ENCODE peak calls at places on chromosomes 6 and 20, in four cellular contexts. One of them, this sample, is unnamed. For H3K27me3, the result is how much of the 10 kb centered on the place peaks cover.

GRCh38 chr6:119446623-119447008 is 97.1 kb upstream of the MAN1A1 start:
- DNase-seq in HepG2: no peak
- DNase-seq in K562: no peak
- DNase-seq in HCT116: no peak
- DNase-seq in this sample: no peak

GRCh38 chr6:170134077-170135040 is 156.5 kb downstream of the DLL1 start:
- DNase-seq in HepG2: no peak
- DNase-seq in K562: no peak
- DNase-seq in HCT116: no peak
- DNase-seq in this sample: no peak

GRCh38 chr6:37696220-37696840 is 1.4 kb downstream of the MDGA1 start:
- DNase-seq in HepG2: no peak
- DNase-seq in K562: no peak
- DNase-seq in HCT116: no peak
- DNase-seq in this sample: peak

GRCh38 chr6:27139753-27140522 is 107.6 kb upstream of the PRSS16 start:
- DNase-seq in HepG2: no peak
- DNase-seq in K562: no peak
- DNase-seq in HCT116: no peak
- DNase-seq in this sample: no peak

GRCh38 chr20:10370091-10370887 is 63.7 kb downstream of the MKKS start:
- DNase-seq in HepG2: peak
- DNase-seq in K562: no peak
- DNase-seq in HCT116: no peak
- DNase-seq in this sample: no peak

GRCh38 chr6:16206595-16207037 is 31.8 kb upstream of the GMPR start:
- DNase-seq in HepG2: peak
- DNase-seq in K562: peak
- DNase-seq in HCT116: peak
- DNase-seq in this sample: peak

GRCh38 chr6:118704911-118705310 is 53.5 kb upstream of the CEP85L start:
- DNase-seq in HepG2: no peak
- DNase-seq in K562: no peak
- DNase-seq in HCT116: no peak
- DNase-seq in this sample: no peak

GRCh38 chr6:81818778-81819491 is 66.5 kb upstream of the TENT5A start:
- DNase-seq in HepG2: no peak
- DNase-seq in K562: no peak
- DNase-seq in HCT116: no peak
- DNase-seq in this sample: no peak

GRCh38 chr6:169702640-169703246 is 817 bp downstream of the C6orf120 start:
- DNase-seq in HepG2: peak
- DNase-seq in K562: peak
- DNase-seq in HCT116: no peak
- DNase-seq in this sample: peak

GRCh38 chr6:169271158-169271936 is 17.7 kb upstream of the THBS2 start:
- DNase-seq in HepG2: no peak
- DNase-seq in K562: no peak
- DNase-seq in HCT116: no peak
- DNase-seq in this sample: no peak

GRCh38 chr6:93684339-93684738 is 265.0 kb upstream of the EPHA7 start:
- DNase-seq in HepG2: no peak
- DNase-seq in K562: no peak
- DNase-seq in HCT116: no peak
- DNase-seq in this sample: no peak

GRCh38 chr6:150418825-150419594 is 50.2 kb downstream of the IYD start:
- DNase-seq in HepG2: peak
- DNase-seq in K562: peak
- DNase-seq in HCT116: peak
- DNase-seq in this sample: peak

GRCh38 chr20:49320460-49320859 is 42.6 kb upstream of the ZNFX1 start:
- DNase-seq in HepG2: peak
- DNase-seq in K562: no peak
- DNase-seq in HCT116: peak
- DNase-seq in this sample: peak

GRCh38 chr6:5619249-5619648 is 357.9 kb downstream of the FARS2 start:
- DNase-seq in HepG2: no peak
- DNase-seq in K562: no peak
- DNase-seq in HCT116: no peak
- DNase-seq in this sample: no peak

GRCh38 chr6:108080010-108080780 is 5.7 kb upstream of the OSTM1 start:
- DNase-seq in HepG2: no peak
- DNase-seq in K562: no peak
- DNase-seq in HCT116: no peak
- DNase-seq in this sample: no peak

GRCh38 chr6:160035241-160035640 is 66.4 kb downstream of the IGF2R start:
- DNase-seq in HepG2: no peak
- DNase-seq in K562: no peak
- DNase-seq in HCT116: no peak
- DNase-seq in this sample: no peak

GRCh38 chr20:43752561-43753301 is 25.9 kb upstream of the GTSF1L start:
- DNase-seq in HepG2: no peak
- DNase-seq in K562: no peak
- DNase-seq in HCT116: no peak
- DNase-seq in this sample: no peak

GRCh38 chr6:27161946-27162603 is 85.4 kb upstream of the PRSS16 start:
- DNase-seq in HepG2: peak
- DNase-seq in K562: peak
- DNase-seq in HCT116: peak
- DNase-seq in this sample: peak

GRCh38 chr6:136085370-136086115 is 164.6 kb downstream of the MTFR2 start:
- DNase-seq in HepG2: no peak
- DNase-seq in K562: no peak
- DNase-seq in HCT116: no peak
- DNase-seq in this sample: peak

GRCh38 chr20:40203032-40203431 is 486.0 kb downstream of the MAFB start:
- DNase-seq in HepG2: no peak
- DNase-seq in K562: no peak
- DNase-seq in HCT116: no peak
- DNase-seq in this sample: no peak

GRCh38 chr20:324177-325042 is 942 bp upstream of the SOX12 start:
- DNase-seq in HepG2: peak
- DNase-seq in K562: peak
- DNase-seq in HCT116: peak
- DNase-seq in this sample: peak
- TF ChIP-seq ELF1 in HepG2: peak
- TF ChIP-seq ELF1 in K562: no peak
- TF ChIP-seq ELF1 in HCT116: no peak
- TF ChIP-seq ELF1 in this sample: no peak

GRCh38 chr6:13015379-13015681 is 298.8 kb downstream of the PHACTR1 start:
- DNase-seq in HepG2: no peak
- DNase-seq in K562: no peak
- DNase-seq in HCT116: no peak
- DNase-seq in this sample: peak
- H3K27me3 ChIP-seq in HepG2: half or more
- H3K27me3 ChIP-seq in K562: half or more
- H3K27me3 ChIP-seq in HCT116: under half
- H3K27me3 ChIP-seq in this sample: under half

DNA sequence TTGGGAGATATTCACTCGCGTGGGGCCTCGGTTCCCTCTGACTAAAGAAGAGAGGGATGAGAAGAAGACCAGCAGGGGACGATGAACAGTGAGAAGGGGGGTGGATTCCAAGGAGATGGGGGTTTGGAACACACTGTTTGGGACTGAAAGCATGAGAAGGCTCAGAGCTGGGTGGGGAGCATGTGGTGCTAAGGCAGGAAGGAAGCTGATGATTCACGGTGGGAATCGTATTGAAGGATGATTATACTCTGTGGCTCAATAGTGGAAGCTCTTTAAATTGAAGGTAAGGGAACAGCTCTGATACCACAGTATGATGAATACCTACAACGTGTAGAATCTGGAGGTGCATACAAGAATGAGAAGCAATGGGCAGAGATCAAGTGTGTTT is 117.5 kb upstream of the KCNK16 start:
- DNase-seq in HepG2: no peak
- DNase-seq in K562: no peak
- DNase-seq in HCT116: no peak
- DNase-seq in this sample: no peak
- TF ChIP-seq ELF1 in HepG2: no peak
- TF ChIP-seq ELF1 in K562: no peak
- TF ChIP-seq ELF1 in HCT116: no peak
- TF ChIP-seq ELF1 in this sample: no peak

DNA sequence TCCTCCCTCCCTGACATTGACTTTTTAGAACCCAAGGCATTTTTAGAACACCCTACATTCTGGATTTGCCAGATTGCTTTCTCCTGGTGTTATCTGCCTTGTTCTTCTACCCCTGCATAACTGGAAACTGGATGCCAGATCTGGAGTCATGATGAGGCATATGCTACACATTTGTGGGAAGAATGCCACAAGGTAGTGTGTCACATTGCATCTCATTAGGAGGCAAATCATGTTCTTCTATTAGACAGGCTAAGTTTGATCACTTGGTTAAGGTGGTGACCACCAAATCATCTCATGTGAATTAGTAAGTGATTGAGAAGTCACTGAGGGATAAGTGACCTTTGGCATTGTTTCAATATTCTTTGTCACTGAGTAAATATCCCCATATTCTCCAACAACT is 12.9 kb upstream of the NKX2-2 start:
- DNase-seq in HepG2: no peak
- DNase-seq in K562: no peak
- DNase-seq in HCT116: no peak
- DNase-seq in this sample: no peak
- H3K27me3 ChIP-seq in HepG2: under half
- H3K27me3 ChIP-seq in K562: under half
- H3K27me3 ChIP-seq in HCT116: under half
- H3K27me3 ChIP-seq in this sample: under half

DNA sequence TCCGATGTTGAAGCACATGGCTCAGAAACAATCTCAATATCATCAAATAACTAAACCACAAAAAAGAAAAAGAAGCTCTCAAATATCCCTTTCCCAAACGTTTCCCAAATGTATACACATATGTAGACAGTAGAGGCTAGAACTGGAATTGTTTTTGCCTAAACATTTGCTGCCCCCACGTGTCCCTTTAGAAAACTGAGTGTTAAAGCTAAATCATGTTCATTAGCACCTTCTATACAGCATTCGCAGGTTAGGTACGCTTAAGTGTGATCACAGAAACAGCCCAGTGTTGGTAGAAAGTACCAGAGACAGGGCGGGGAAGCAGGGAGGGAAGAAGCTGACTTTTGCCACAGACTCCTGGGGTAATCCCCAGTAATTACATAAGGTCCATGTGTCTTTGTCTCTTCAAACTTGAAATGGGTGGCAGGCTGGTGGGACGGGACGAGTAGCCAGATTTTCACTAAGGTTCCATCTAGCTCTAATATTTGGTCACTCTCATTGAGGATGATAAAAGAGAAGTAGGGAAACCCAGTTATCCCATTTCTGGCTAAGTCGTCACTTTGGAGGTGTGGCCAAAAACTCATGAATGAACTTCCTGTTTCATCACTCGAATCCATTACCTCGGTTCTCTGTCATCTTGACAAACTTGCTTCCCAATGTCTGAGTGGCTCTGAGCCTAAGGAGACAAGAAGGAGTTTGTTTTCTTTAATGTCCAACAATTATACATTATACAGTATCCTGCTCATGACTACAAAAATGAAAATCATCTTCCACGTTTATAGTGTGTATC is 15.0 kb upstream of the TFAP2A start:
- DNase-seq in HepG2: peak
- DNase-seq in K562: peak
- DNase-seq in HCT116: no peak
- DNase-seq in this sample: peak
- TF ChIP-seq ELF1 in HepG2: no peak
- TF ChIP-seq ELF1 in K562: peak
- TF ChIP-seq ELF1 in HCT116: no peak
- TF ChIP-seq ELF1 in this sample: no peak

This sample was measured in SK-N-SH.